ENCODE peak calls at places on chromosomes 1 and 21, in four cellular contexts. T, P, F and R are unnamed samples.

GRCh38 chr1:29706936-29707335 is 470.6 kb downstream of the PTPRU start:
- DNase-seq in T (peak; percentile 13), P (peak; percentile 70), F (peak; percentile 50), R (no peak)

GRCh38 chr1:204079608-204079999 is 6.7 kb downstream of the SOX13 start:
- DNase-seq in T (no peak), P (no peak), F (no peak), R (no peak)

GRCh38 chr1:50774759-50775351 is 185.2 kb downstream of the FAF1 start:
- DNase-seq in T (peak; percentile 61), P (peak; percentile 74), F (no peak), R (no peak)

GRCh38 chr1:200226268-200226968 is 183.4 kb downstream of the ZNF281 start:
- DNase-seq in T (peak; percentile 22), P (no peak), F (no peak), R (no peak)

GRCh38 chr1:65728504-65728903 is 64.2 kb upstream of the PDE4B start:
- DNase-seq in T (no peak), P (no peak), F (no peak), R (no peak)

GRCh38 chr1:11143401-11143800 is 43.7 kb upstream of the EXOSC10 start:
- DNase-seq in T (no peak), P (no peak), F (no peak), R (no peak)

GRCh38 chr1:225999912-226000337 is 782 bp upstream of the SDE2 start:
- DNase-seq in T (peak; percentile 70), P (no peak), F (peak; percentile 32), R (no peak)

GRCh38 chr21:22288885-22289509 is 1290.8 kb downstream of the NCAM2 start:
- DNase-seq in T (no peak), P (no peak), F (no peak), R (no peak)

GRCh38 chr21:42164064-42164789 is 54.7 kb upstream of the ABCG1 start:
- DNase-seq in T (peak; percentile 87), P (peak; percentile 65), F (peak; percentile 78), R (peak; percentile 25)

GRCh38 chr1:219659682-219660081 is 46.8 kb upstream of the ZC3H11B start:
- DNase-seq in T (no peak), P (peak; percentile 75), F (no peak), R (no peak)

GRCh38 chr1:29082519-29082918 is 41.2 kb downstream of the TMEM200B start:
- DNase-seq in T (no peak), P (no peak), F (no peak), R (no peak)

GRCh38 chr1:14064649-14065442 is 364.9 kb downstream of the PRDM2 start:
- DNase-seq in T (no peak), P (no peak), F (no peak), R (no peak)

GRCh38 chr1:7856345-7856744 is 3.5 kb upstream of the UTS2 start:
- DNase-seq in T (no peak), P (no peak), F (no peak), R (no peak)

GRCh38 chr1:230958370-230958769 is 20.3 kb downstream of the TTC13 start:
- DNase-seq in T (no peak), P (no peak), F (no peak), R (no peak)

GRCh38 chr1:113686891-113687624 is 72.2 kb downstream of the PHTF1 start:
- DNase-seq in T (no peak), P (no peak), F (no peak), R (no peak)

GRCh38 chr1:200172311-200172710 is 144.8 kb downstream of the NR5A2 start:
- DNase-seq in T (no peak), P (no peak), F (no peak), R (no peak)

GRCh38 chr1:17919525-17920439 is 164.6 kb downstream of the ACTL8 start:
- DNase-seq in T (peak; percentile 23), P (peak; percentile 57), F (no peak), R (no peak)

GRCh38 chr1:36516372-36517018 is 33.8 kb upstream of the CSF3R start:
- DNase-seq in T (peak; percentile 69), P (peak; percentile 73), F (peak; percentile 82), R (peak; percentile 27)

GRCh38 chr1:160997323-160998038 is 23.5 kb downstream of the F11R start:
- DNase-seq in T (peak; percentile 70), P (peak; percentile 74), F (peak; percentile 85), R (no peak)

GRCh38 chr1:45926302-45926701 is 122.9 kb downstream of the MAST2 start:
- DNase-seq in T (no peak), P (no peak), F (no peak), R (no peak)

GRCh38 chr1:226100436-226101347 is 38.2 kb downstream of the H3-3A start:
- DNase-seq in T (peak; percentile 40), P (no peak), F (peak; percentile 34), R (peak; percentile 19)